ENCODE peak calls at places on chromosomes 7 and 10, in four cellular contexts. D, F, A and L are unnamed samples.

GRCh38 chr10:131577786-131578471 is 266.4 kb upstream of the TCERG1L start:
- DNase-seq in D (no peak), F (no peak), A (no peak), L (no peak)

GRCh38 chr7:8165150-8165549 is 96.8 kb downstream of the ICA1 start:
- DNase-seq in D (no peak), F (no peak), A (no peak), L (no peak)

GRCh38 chr7:112484671-112485097 is 3.9 kb downstream of the LSMEM1 start:
- DNase-seq in F (no peak), A (no peak), D (peak; percentile 68), L (peak; percentile 95)

GRCh38 chr10:55449981-55450380 is 649.0 kb upstream of the PCDH15 start:
- DNase-seq in D (no peak), A (no peak), F (no peak), L (no peak)

GRCh38 chr7:91383875-91384274 is 119.6 kb downstream of the FZD1 start:
- DNase-seq in F (no peak), A (no peak), D (no peak), L (no peak)

GRCh38 chr7:97117372-97118188 is at the start of gene SDHAF3:
- DNase-seq in F (peak; percentile 97), A (peak; percentile 98), D (peak; percentile 95), L (peak; percentile 93)

GRCh38 chr7:37027557-37028341 is 303.5 kb upstream of the AOAH start:
- DNase-seq in F (no peak), A (no peak), D (no peak), L (no peak)

GRCh38 chr7:128119036-128119435 is 87.8 kb upstream of the LRRC4 start:
- DNase-seq in F (no peak), A (no peak), D (no peak), L (no peak)

GRCh38 chr7:13411151-13411550 is 578.3 kb downstream of the ETV1 start:
- DNase-seq in A (no peak), D (no peak), F (no peak), L (no peak)

GRCh38 chr10:3476640-3477448 is 304.3 kb upstream of the PITRM1 start:
- DNase-seq in D (no peak), A (no peak), F (no peak), L (no peak)

GRCh38 chr7:155860461-155860839 is 48.2 kb upstream of the SHH start:
- DNase-seq in F (no peak), D (no peak), A (peak; percentile 26), L (no peak)

GRCh38 chr10:132396495-132397035 is 435 bp upstream of the PWWP2B start:
- DNase-seq in F (peak; percentile 86), A (no peak), D (peak; percentile 26), L (no peak)

GRCh38 chr10:80509403-80510161 is 28.1 kb upstream of the SH2D4B start:
- DNase-seq in F (no peak), A (no peak), D (no peak), L (peak; percentile 98)

GRCh38 chr7:109532262-109532992 is 962.8 kb downstream of the DNAJB9 start:
- DNase-seq in D (no peak), A (no peak), F (no peak), L (no peak)

GRCh38 chr10:76444034-76444800 is 1012.8 kb downstream of the LRMDA start:
- DNase-seq in D (no peak), A (no peak), F (no peak), L (no peak)

GRCh38 chr10:16916496-16916895 is 99.3 kb upstream of the RSU1 start:
- DNase-seq in D (no peak), F (no peak), A (no peak), L (no peak)

GRCh38 chr7:66503036-66503370 is 125.7 kb upstream of the KCTD7 start:
- DNase-seq in D (no peak), F (no peak), A (no peak), L (no peak)

GRCh38 chr7:128739990-128740682 is 977 bp downstream of the CALU start:
- DNase-seq in A (no peak), D (no peak), F (no peak), L (peak; percentile 13)

GRCh38 chr7:151265351-151265931 is 16.9 kb upstream of the SMARCD3 start:
- DNase-seq in F (no peak), A (no peak), D (no peak), L (no peak)

GRCh38 chr7:129657363-129657762 is 45.8 kb downstream of the NRF1 start:
- DNase-seq in A (no peak), F (peak; percentile 32), D (no peak), L (no peak)

GRCh38 chr10:49417311-49418052 is 21.6 kb upstream of the DRGX start:
- DNase-seq in D (no peak), A (no peak), F (no peak), L (no peak)

GRCh38 chr7:105198223-105198622 is 184.2 kb downstream of the KMT2E start:
- DNase-seq in A (no peak), F (no peak), D (peak; percentile 39), L (peak; percentile 10)

GRCh38 chr7:135761751-135762488 is 13.3 kb upstream of the FAM180A start:
- DNase-seq in F (no peak), D (no peak), A (no peak), L (peak; percentile 30)

GRCh38 chr10:133281628-133282372 is 5.1 kb upstream of the ADAM8 start:
- DNase-seq in D (no peak), F (no peak), A (no peak), L (no peak)

DNA sequence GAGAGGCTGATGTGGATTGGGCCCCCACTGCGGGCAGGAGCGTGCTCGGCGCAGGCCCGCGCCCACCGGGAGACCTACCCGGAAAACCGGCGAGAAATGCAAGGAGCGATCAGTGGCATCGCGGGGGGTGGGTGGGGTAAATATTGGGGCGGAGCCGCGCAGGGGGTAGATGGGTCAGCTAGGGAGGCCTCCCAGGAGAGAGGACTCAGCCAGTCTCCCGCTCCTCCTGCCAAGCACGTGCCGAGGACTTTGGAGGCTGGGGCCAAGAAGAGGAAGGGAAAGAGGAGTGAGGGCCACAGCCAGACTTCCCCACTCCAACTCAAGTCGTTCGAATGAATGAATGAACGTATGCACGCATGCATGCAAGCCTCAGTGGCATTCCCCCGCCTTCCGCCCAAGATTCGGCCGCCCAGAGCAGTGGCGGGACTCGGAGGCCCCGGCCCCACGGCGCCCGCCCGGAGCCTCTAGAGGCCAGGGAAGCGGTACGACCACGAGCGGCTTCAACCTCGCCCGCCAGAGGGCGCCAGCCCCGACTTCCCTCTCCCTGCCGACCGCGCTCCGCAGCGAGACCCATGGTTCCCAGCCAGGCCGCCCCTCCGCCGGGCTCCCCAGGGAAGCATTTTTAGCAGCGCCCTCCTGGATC is 3.6 kb downstream of the NPM3 start:
- DNase-seq in D (no peak), F (no peak), A (peak; percentile 98), L (peak; percentile 53)
- H3K9ac ChIP-seq in D (no peak overlapping the region), F (no peak overlapping the region), A (no peak overlapping the region), L (no peak overlapping the region)

GRCh38 chr7:562789-563628 is 43.4 kb upstream of the PDGFA start:
- DNase-seq in D (no peak), A (no peak), F (no peak), L (no peak)

GRCh38 chr7:561631-562393 is 42.2 kb upstream of the PDGFA start:
- DNase-seq in F (no peak), A (no peak), D (no peak), L (no peak)

GRCh38 chr7:562394-562675 is 42.7 kb upstream of the PDGFA start:
- DNase-seq in A (no peak), D (no peak), F (no peak), L (no peak)

GRCh38 chr7:559396-559705 is 39.7 kb upstream of the PDGFA start:
- DNase-seq in D (no peak), A (no peak), F (no peak), L (no peak)

GRCh38 chr7:560966-561630 is 41.5 kb upstream of the PDGFA start:
- DNase-seq in D (no peak), F (no peak), A (no peak), L (no peak)
- TF ChIP-seq JUN in D (no peak), F (no peak), A (no peak), L (no peak)

GRCh38 chr10:69733791-69734261 is 67.9 kb upstream of the COL13A1 start:
- DNase-seq in F (peak; percentile 25), A (no peak), D (no peak), L (no peak)
- H3K27ac ChIP-seq in F (no peak overlapping the region), A (no peak overlapping the region), D (no peak overlapping the region), L (no peak overlapping the region)

GRCh38 chr7:137950967-137951366 is 50.9 kb downstream of the CREB3L2 start:
- DNase-seq in A (no peak), F (no peak), D (no peak), L (no peak)

GRCh38 chr7:137953043-137953691 is 48.7 kb downstream of the CREB3L2 start:
- DNase-seq in D (no peak), F (no peak), A (no peak), L (no peak)

GRCh38 chr7:137953692-137954470 is 48.0 kb downstream of the CREB3L2 start:
- DNase-seq in A (no peak), F (peak; percentile 53), D (no peak), L (peak; percentile 76)

GRCh38 chr7:137951700-137952099 is 50.2 kb downstream of the CREB3L2 start:
- DNase-seq in F (no peak), A (no peak), D (no peak), L (no peak)

DNA sequence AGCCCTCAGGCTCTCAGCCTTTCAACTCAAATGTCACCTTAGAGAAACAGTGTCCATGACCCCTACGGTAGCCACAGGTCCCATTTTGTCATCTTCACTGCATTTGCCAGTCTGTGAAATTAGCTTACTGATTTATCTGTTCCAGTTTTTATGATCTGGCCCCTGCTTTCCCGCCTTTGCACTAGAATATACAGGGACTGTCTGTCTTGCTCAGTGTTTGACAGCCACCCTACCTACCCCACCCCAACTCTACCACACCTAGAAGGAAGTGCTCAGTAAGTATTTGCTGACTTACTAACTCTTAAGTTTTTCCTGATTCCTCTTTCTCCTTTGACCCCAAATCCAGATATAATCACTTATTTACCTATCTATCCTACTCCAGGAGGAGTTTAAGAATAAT is 49.5 kb downstream of the CREB3L2 start:
- DNase-seq in A (no peak), F (no peak), D (no peak), L (no peak)
- H3K9ac ChIP-seq in A (no peak overlapping the region), F (no peak overlapping the region), D (no peak overlapping the region), L (no peak overlapping the region)

DNA sequence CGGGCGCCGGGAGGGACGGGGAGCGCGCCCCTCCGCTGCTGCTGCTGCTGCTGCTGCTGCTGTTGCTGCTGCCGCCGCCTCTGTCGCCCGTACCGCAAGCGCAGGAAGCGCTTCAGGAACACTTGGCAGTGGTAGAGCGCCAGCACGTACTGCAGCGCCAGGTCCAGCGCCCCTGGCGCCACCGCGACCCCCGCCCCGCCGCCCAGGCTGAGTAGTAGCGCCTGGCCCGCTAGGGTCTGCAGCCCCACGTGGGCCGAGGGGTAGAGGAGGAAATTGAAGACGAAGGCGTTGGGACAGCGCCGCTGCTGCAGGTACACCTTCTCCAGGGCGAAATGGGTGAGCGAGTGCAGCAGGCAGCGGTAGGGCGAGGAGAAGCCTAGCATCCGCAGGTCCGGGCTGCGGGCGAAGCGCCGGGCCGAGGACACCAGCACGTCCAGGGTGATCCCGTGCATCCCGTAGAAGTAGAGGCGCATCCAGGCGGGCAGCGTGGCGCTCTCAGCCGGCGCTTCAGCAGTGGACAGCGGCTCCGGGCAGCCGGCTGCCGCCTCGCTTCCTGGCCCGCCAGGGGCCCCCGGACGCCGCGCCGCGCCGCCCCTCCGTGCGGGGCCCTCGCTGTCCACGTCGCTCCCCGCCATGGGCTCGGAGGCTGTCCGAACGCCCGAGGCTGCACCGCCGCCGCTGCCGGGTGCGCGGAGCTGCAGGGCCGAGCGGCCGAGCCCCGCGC is at the start of gene TMEM229A:
- DNase-seq in F (no peak), D (no peak), A (peak; percentile 81), L (peak; percentile 46)
- TF ChIP-seq JUN in F (no peak), D (no peak), A (no peak), L (no peak)

GRCh38 chr10:77556990-77557601 is 80.5 kb downstream of the KCNMA1 start:
- DNase-seq in D (no peak), A (no peak), F (no peak), L (no peak)
- H3K27ac ChIP-seq in D (no peak overlapping the region), A (no peak overlapping the region), F (no peak overlapping the region), L (no peak overlapping the region)

GRCh38 chr10:5550621-5551530 is 26.1 kb downstream of the CALML3 start:
- DNase-seq in F (no peak), D (no peak), A (no peak), L (no peak)
- H3K9ac ChIP-seq in F (no peak overlapping the region), D (no peak overlapping the region), A (no peak overlapping the region), L (no peak overlapping the region)